ENCODE peak calls at places on chromosomes 11 and 22, in seven cellular contexts. S is HCT116, N is left lung, G is upper lobe of right lung, A is esophagus muscularis mucosa, X is sigmoid colon, Z is H9. P is an unnamed sample.

GRCh38 chr22:39898997-39899396 is 1.9 kb upstream of the GRAP2 start:
- DNase-seq in S (no peak), N (no peak), G (no peak), A (no peak), X (no peak), Z (no peak), P (no peak)

GRCh38 chr22:44718418-44718817 is 16.4 kb downstream of the PRR5 start:
- DNase-seq in S (no peak), N (no peak), G (no peak), A (no peak), X (no peak), Z (no peak), P (no peak)

GRCh38 chr11:57711414-57712255 is at the start of gene MED19:
- DNase-seq in S (peak), N (peak), G (peak), A (peak), X (peak), Z (peak), P (no peak)

GRCh38 chr11:56396047-56396446 is 16.4 kb upstream of the OR5AL1 start:
- DNase-seq in S (no peak), N (no peak), G (no peak), A (no peak), X (no peak), Z (no peak), P (no peak)

GRCh38 chr11:66976048-66976467 is 954 bp downstream of the C11orf86 start:
- DNase-seq in S (no peak), N (no peak), G (no peak), A (no peak), X (no peak), Z (peak), P (no peak)

GRCh38 chr11:113192121-113192925 is 122.1 kb upstream of the TTC12 start:
- DNase-seq in S (no peak), N (no peak), G (no peak), A (no peak), X (no peak), Z (no peak), P (no peak)

GRCh38 chr22:30685178-30685577 is 9.5 kb upstream of the OSBP2 start:
- DNase-seq in S (no peak), N (no peak), G (no peak), A (no peak), X (no peak), Z (no peak), P (no peak)

GRCh38 chr11:130318031-130318673 is 3.4 kb upstream of the ZBTB44 start:
- DNase-seq in S (no peak), N (no peak), G (no peak), A (no peak), X (no peak), Z (no peak), P (no peak)

GRCh38 chr22:22855617-22856308 is 31.9 kb upstream of the IGLL5 start:
- DNase-seq in S (no peak), N (no peak), G (no peak), A (peak), X (no peak), Z (peak), P (no peak)

GRCh38 chr11:110249066-110249465 is 47.3 kb downstream of the RDX start:
- DNase-seq in S (no peak), N (no peak), G (no peak), A (no peak), X (no peak), Z (no peak), P (no peak)

GRCh38 chr11:124202951-124203350 is 19.8 kb downstream of the OR10D3 start:
- DNase-seq in S (no peak), N (no peak), G (no peak), A (no peak), X (no peak), Z (no peak), P (no peak)

GRCh38 chr11:5665746-5666395 is 19.0 kb downstream of the TRIM5 start:
- DNase-seq in S (no peak), N (no peak), G (no peak), A (peak), X (no peak), Z (no peak), P (no peak)

GRCh38 chr11:121213568-121213893 is 79.0 kb upstream of the SC5D start:
- DNase-seq in S (no peak), N (no peak), G (no peak), A (no peak), X (no peak), Z (no peak), P (no peak)

GRCh38 chr11:46337626-46338345 is 9.5 kb upstream of the DGKZ start:
- DNase-seq in S (no peak), N (no peak), G (no peak), A (no peak), X (no peak), Z (no peak), P (no peak)

GRCh38 chr11:6333112-6333511 is 12.8 kb upstream of the CAVIN3 start:
- DNase-seq in S (no peak), N (no peak), G (no peak), A (no peak), X (no peak), Z (no peak), P (no peak)

GRCh38 chr22:31630331-31631329 is 31.4 kb downstream of the PISD start:
- DNase-seq in S (no peak), N (peak), G (peak), A (peak), X (peak), Z (peak), P (peak)

GRCh38 chr11:125165664-125166346 is 1.3 kb downstream of the PKNOX2 start:
- DNase-seq in S (no peak), N (no peak), G (no peak), A (no peak), X (peak), Z (no peak), P (no peak)

GRCh38 chr11:61264371-61264770 is 23.4 kb downstream of the PGA5 start:
- DNase-seq in S (no peak), N (no peak), G (no peak), A (no peak), X (no peak), Z (no peak), P (no peak)

GRCh38 chr11:9231848-9232177 is 33.3 kb downstream of the DENND5A start:
- DNase-seq in S (no peak), N (no peak), G (no peak), A (no peak), X (no peak), Z (no peak), P (no peak)

GRCh38 chr11:121538054-121538453 is 85.3 kb upstream of the SORL1-AS1 start:
- DNase-seq in S (no peak), N (no peak), G (no peak), A (no peak), X (no peak), Z (no peak), P (no peak)

GRCh38 chr11:75383246-75383645 is 16.1 kb upstream of the RPS3 start:
- DNase-seq in S (no peak), N (no peak), G (peak), A (no peak), X (no peak), Z (peak), P (no peak)

GRCh38 chr11:46180741-46181140 is 59.5 kb upstream of the PHF21A start:
- DNase-seq in S (no peak), N (no peak), G (no peak), A (no peak), X (no peak), Z (no peak), P (no peak)

GRCh38 chr11:106400949-106401545 is 323.6 kb downstream of the AASDHPPT start:
- DNase-seq in S (no peak), N (no peak), G (no peak), A (no peak), X (no peak), Z (no peak), P (no peak)

GRCh38 chr22:29062286-29062949 is 787 bp upstream of the C22orf31 start:
- DNase-seq in S (no peak), N (no peak), G (no peak), A (no peak), X (no peak), Z (no peak), P (no peak)

GRCh38 chr22:38336699-38337098 is 19.5 kb upstream of the CSNK1E start:
- DNase-seq in S (no peak), N (no peak), G (no peak), A (no peak), X (no peak), Z (no peak), P (no peak)

GRCh38 chr11:35234836-35235235 is 95.9 kb downstream of the CD44 start:
- DNase-seq in S (no peak), N (no peak), G (no peak), A (no peak), X (no peak), Z (no peak), P (no peak)

GRCh38 chr11:23012930-23013329 is 152.7 kb upstream of the CCDC179 start:
- DNase-seq in S (no peak), N (no peak), G (no peak), A (no peak), X (no peak), Z (no peak), P (no peak)

GRCh38 chr11:34632105-34632780 is 11.3 kb downstream of the EHF start:
- DNase-seq in S (no peak), N (no peak), G (no peak), A (no peak), X (no peak), Z (no peak), P (no peak)

GRCh38 chr22:23709107-23709506 is 18.3 kb downstream of the RGL4 start:
- DNase-seq in S (no peak), N (no peak), G (no peak), A (no peak), X (no peak), Z (no peak), P (no peak)

GRCh38 chr11:105447936-105448702 is 161.8 kb upstream of the GRIA4 start:
- DNase-seq in S (no peak), N (no peak), G (no peak), A (no peak), X (no peak), Z (no peak), P (no peak)

GRCh38 chr11:24386551-24387404 is 110.1 kb upstream of the LUZP2 start:
- DNase-seq in S (no peak), N (no peak), G (no peak), A (no peak), X (no peak), Z (no peak), P (no peak)

GRCh38 chr11:72306186-72306585 is 62.2 kb upstream of the PHOX2A start:
- DNase-seq in S (no peak), N (no peak), G (no peak), A (no peak), X (no peak), Z (no peak), P (no peak)

GRCh38 chr22:24965822-24966626 is 13.5 kb downstream of the KIAA1671 start:
- DNase-seq in S (no peak), N (peak), G (peak), A (no peak), X (no peak), Z (no peak), P (no peak)
- H3K27ac ChIP-seq in S (peak), N (peak), G (peak), A (peak), X (no peak), Z (no peak), P (no peak)

GRCh38 chr11:12017865-12018453 is 9.5 kb upstream of the DKK3 start:
- DNase-seq in S (no peak), N (no peak), G (no peak), A (no peak), X (no peak), Z (no peak), P (no peak)

GRCh38 chr11:12017243-12017678 is 8.8 kb upstream of the DKK3 start:
- DNase-seq in S (no peak), N (no peak), G (no peak), A (no peak), X (no peak), Z (no peak), P (no peak)

GRCh38 chr11:12015486-12015885 is 7.1 kb upstream of the DKK3 start:
- DNase-seq in S (no peak), N (no peak), G (no peak), A (no peak), X (no peak), Z (no peak), P (no peak)

GRCh38 chr11:12013771-12014170 is 5.3 kb upstream of the DKK3 start:
- DNase-seq in S (no peak), N (no peak), G (no peak), A (no peak), X (no peak), Z (no peak), P (no peak)

GRCh38 chr11:12016246-12016645 is 7.8 kb upstream of the DKK3 start:
- DNase-seq in S (no peak), N (no peak), G (no peak), A (no peak), X (no peak), Z (no peak), P (no peak)
- H3K27ac ChIP-seq in S (no peak), N (no peak), G (no peak), A (peak), X (no peak), Z (no peak), P (peak)

DNA sequence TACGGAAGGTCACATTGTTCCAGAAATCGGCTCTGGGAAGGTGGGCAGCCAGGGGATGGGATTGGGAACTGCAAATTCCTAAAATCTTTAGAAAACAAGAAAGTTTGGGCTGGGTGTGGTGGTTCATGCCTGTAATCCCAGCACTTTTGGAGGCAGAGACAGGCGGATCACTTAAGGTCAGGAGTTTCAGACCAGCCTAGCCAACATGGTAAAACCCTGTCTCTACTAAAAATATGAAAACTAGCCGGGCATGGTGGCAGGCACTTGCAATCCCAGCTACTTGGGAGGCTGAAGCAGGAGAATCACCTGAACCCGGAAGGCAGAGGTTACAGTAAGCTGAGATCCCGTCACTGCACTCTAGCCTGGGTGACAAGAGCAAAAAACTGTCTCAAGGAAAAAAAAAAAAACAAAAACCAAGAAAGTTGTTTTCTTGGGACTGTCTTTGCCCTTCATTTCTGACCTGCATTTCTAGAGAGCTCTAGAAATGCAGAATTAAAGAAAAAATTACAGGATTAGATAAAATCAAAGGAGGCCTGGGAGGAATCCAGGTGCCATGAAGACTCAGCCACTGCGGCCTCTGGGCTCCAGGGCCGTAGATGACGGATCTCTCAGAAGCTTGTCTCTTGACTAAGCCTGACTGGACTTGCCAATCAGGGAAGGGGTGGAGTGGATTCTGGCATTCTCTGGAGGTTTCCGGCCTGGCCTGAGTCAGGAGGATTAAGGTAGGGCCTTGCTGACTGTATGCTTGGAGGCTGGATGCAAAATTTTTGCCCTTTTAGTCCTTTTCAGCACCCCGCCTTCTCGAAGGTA is 5.3 kb upstream of the MALAT1 start:
- DNase-seq in S (peak), N (peak), G (peak), A (no peak), X (peak), Z (peak), P (peak)
- H3K27ac ChIP-seq in S (peak), N (peak), G (peak), A (peak), X (peak), Z (no peak), P (peak)

DNA sequence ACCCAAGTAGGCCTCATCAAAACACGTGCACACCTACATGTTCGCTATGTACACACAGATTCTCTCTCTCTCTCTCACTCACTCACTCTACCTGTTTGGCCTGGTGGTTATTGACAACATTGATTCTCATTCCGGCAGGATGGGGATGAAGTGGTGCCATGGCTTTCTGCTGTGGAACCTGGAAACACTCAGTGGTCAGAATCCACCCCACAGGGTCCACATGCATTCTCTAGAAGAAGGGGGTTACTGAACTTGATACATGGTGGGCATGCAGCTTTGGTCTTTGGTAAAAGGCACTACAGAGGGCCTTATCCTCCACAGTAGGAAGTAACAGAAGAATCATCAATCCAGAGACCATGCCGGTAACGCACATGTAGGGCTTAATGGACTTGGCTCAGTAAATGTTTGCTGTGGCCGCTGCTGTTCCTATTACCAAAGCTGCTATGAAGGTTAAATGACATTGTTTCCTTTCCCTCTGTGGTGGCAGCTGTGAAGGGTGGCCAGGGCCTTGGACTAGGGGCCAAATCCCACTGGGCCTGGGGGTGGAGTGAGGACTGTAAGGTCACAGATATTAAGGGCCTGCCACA is 12.7 kb downstream of the POLDIP3 start:
- DNase-seq in S (no peak), N (no peak), G (no peak), A (no peak), X (no peak), Z (no peak), P (no peak)
- H3K27ac ChIP-seq in S (no peak), N (peak), G (peak), A (no peak), X (no peak), Z (no peak), P (no peak)

GRCh38 chr22:33896801-33897620 is 23.3 kb downstream of the LARGE1 start:
- DNase-seq in S (no peak), N (no peak), G (no peak), A (no peak), X (no peak), Z (peak), P (no peak)
- H3K27ac ChIP-seq in S (no peak), N (no peak), G (no peak), A (no peak), X (no peak), Z (peak), P (no peak)

GRCh38 chr11:74097838-74098237 is 73.0 kb downstream of the C2CD3 start:
- DNase-seq in S (no peak), N (no peak), G (no peak), A (no peak), X (no peak), Z (no peak), P (no peak)
- H3K27ac ChIP-seq in S (no peak), N (no peak), G (no peak), A (no peak), X (no peak), Z (no peak), P (no peak)